ENCODE peak calls at places on chromosomes 3 and 15, in four cellular contexts. U, X, N and H are unnamed samples.

GRCh38 chr15:76199106-76200082 is 111.9 kb downstream of the ETFA start:
- DNase-seq in U (peak), X (no peak), N (no peak), H (no peak)

GRCh38 chr15:41025393-41025792 is 72.1 kb downstream of the CHAC1 start:
- DNase-seq in U (no peak), X (no peak), N (no peak), H (no peak)

GRCh38 chr3:210649-211048 is 14.1 kb downstream of the CHL1 start:
- DNase-seq in U (no peak), X (no peak), N (no peak), H (no peak)

GRCh38 chr3:17014286-17014685 is 129.5 kb downstream of the PLCL2 start:
- DNase-seq in U (no peak), X (no peak), N (no peak), H (no peak)

GRCh38 chr3:33787328-33788009 is 11.0 kb upstream of the PDCD6IP start:
- DNase-seq in U (peak), X (peak), N (peak), H (peak)

GRCh38 chr3:111712294-111713180 is 117.4 kb upstream of the ZBED2 start:
- DNase-seq in U (no peak), X (no peak), N (no peak), H (peak)

GRCh38 chr3:178217479-178217878 is 318.8 kb upstream of the KCNMB2 start:
- DNase-seq in U (no peak), X (no peak), N (no peak), H (no peak)

GRCh38 chr3:171416061-171416460 is 44.1 kb downstream of the TNIK start:
- DNase-seq in U (peak), X (no peak), N (no peak), H (no peak)

GRCh38 chr3:47370887-47371697 is 9.7 kb upstream of the PTPN23 start:
- DNase-seq in U (no peak), X (peak), N (peak), H (peak)

GRCh38 chr3:121871434-121871833 is 22.8 kb upstream of the SLC15A2 start:
- DNase-seq in U (no peak), X (no peak), N (no peak), H (no peak)

GRCh38 chr3:169660709-169661566 is 2.6 kb downstream of the MECOM start:
- DNase-seq in U (peak), X (no peak), N (peak), H (peak)

GRCh38 chr3:136858381-136858780 is 3.6 kb upstream of the NCK1 start:
- DNase-seq in U (no peak), X (no peak), N (no peak), H (no peak)

GRCh38 chr15:60941448-60941847 is 287.7 kb downstream of the RORA start:
- DNase-seq in U (peak), X (no peak), N (no peak), H (no peak)

GRCh38 chr3:108953210-108953609 is 469 bp downstream of the GUCA1C start:
- DNase-seq in U (no peak), X (no peak), N (no peak), H (no peak)

GRCh38 chr15:27095809-27096580 is 125.0 kb downstream of the GABRG3 start:
- DNase-seq in U (no peak), X (no peak), N (no peak), H (no peak)

GRCh38 chr3:71369733-71370391 is 213.7 kb downstream of the FOXP1 start:
- DNase-seq in U (peak), X (no peak), N (no peak), H (no peak)

GRCh38 chr3:94873751-94874150 is 810.9 kb downstream of the NSUN3 start:
- DNase-seq in U (no peak), X (no peak), N (no peak), H (no peak)

GRCh38 chr3:112966633-112967032 is 8.3 kb downstream of the CD200R1 start:
- DNase-seq in U (no peak), X (no peak), N (no peak), H (no peak)

GRCh38 chr15:89912145-89912673 is 543 bp downstream of the ARPIN start:
- DNase-seq in U (no peak), X (no peak), N (peak), H (no peak)

GRCh38 chr15:22873204-22873701 is 34.8 kb downstream of the NIPA2 start:
- DNase-seq in U (peak), X (no peak), N (peak), H (no peak)

GRCh38 chr3:126469479-126469878 is 6.2 kb downstream of the ZXDC start:
- DNase-seq in U (no peak), X (peak), N (no peak), H (no peak)

GRCh38 chr15:50058231-50058630 is 60.8 kb downstream of the ATP8B4 start:
- DNase-seq in U (peak), X (no peak), N (no peak), H (no peak)

GRCh38 chr15:66833372-66833771 is 131.3 kb downstream of the SMAD6 start:
- DNase-seq in U (no peak), X (no peak), N (no peak), H (no peak)

GRCh38 chr3:72820405-72820804 is 27.8 kb downstream of the SHQ1 start:
- DNase-seq in U (peak), X (no peak), N (no peak), H (no peak)

GRCh38 chr3:187783098-187783497 is 37.8 kb upstream of the BCL6 start:
- DNase-seq in U (peak), X (no peak), N (no peak), H (no peak)

GRCh38 chr3:52444860-52445793 is at the start of gene SEMA3G:
- DNase-seq in U (peak), X (peak), N (peak), H (peak)

GRCh38 chr3:113914646-113915045 is 33.2 kb upstream of the ZDHHC23 start:
- DNase-seq in U (peak), X (no peak), N (no peak), H (no peak)

GRCh38 chr15:90564109-90564508 is 34.4 kb downstream of the CRTC3 start:
- DNase-seq in U (no peak), X (peak), N (no peak), H (no peak)

GRCh38 chr15:68389936-68390790 is 41.8 kb downstream of the ITGA11 start:
- DNase-seq in U (peak), X (peak), N (no peak), H (peak)

DNA sequence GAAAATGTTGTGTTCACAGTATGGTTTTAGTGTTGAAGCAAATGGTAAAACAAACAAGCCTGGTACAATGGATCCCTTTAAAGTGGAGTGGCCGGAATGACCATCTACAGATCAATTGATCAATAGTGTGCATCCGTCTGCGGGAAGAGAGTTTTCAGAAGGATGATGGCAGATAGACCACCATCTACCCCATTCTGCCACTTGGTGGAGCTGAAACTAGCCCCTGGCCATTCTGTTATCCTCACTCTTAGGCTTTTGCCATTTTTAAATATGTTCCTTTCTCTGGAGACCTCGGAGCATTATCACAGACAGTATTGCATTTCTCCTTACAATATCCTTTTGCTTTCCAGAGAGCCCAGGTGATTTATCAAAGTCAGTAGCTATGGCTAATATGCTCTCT is 258.9 kb upstream of the CFAP20DC start:
- DNase-seq in U (no peak), X (no peak), N (peak), H (no peak)
- TF ChIP-seq CTCF in U (no peak), X (no peak), N (no peak), H (no peak)

GRCh38 chr3:163039636-163040035 is 1543.0 kb downstream of the OTOL1 start:
- DNase-seq in U (no peak), X (no peak), N (no peak), H (no peak)

GRCh38 chr3:163045945-163046344 is 1549.3 kb downstream of the OTOL1 start:
- DNase-seq in U (no peak), X (no peak), N (no peak), H (no peak)

GRCh38 chr3:163043074-163043473 is 1546.5 kb downstream of the OTOL1 start:
- DNase-seq in U (peak), X (no peak), N (no peak), H (no peak)
- TF ChIP-seq CTCF in U (peak), X (no peak), N (peak), H (no peak)

DNA sequence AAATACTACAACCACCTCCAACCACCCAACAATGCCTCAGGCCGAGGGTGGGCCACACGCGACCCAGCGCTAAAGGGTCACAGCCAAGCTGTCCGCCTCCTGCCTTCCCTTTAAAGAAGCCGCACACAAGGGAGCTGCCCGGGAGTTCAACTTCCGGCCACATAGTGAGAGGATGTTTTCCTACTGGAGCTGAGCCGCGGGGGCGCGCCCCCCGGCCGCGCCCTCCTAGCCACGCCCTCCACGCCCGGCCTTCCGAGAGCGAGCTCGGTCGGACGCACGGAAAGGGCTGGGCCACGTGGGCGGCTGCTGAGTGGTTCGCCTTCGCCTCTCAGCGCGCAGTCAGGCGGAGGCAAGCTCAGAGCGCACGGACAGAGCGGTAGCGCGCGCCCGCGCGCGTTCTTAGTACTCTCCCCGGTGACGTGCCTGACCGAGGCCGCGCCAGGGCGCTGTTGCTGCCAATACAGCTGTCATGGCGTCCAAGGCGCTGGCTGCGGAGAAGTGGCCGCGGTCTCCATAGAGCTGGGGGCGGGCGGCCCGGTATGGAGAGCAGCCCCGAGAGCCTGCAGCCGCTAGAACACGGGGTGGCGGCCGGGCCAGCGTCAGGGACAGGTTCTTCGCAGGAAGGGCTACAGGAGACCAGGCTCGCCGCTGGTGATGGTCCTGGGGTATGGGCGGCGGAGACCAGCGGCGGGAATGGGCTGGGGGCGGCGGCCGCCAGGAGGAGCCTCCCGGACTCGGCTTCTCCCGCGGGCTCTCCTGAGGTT is at the start of gene MINDY2:
- DNase-seq in U (peak), X (peak), N (peak), H (peak)
- TF ChIP-seq CTCF in U (peak), X (peak), N (no peak), H (peak)

DNA sequence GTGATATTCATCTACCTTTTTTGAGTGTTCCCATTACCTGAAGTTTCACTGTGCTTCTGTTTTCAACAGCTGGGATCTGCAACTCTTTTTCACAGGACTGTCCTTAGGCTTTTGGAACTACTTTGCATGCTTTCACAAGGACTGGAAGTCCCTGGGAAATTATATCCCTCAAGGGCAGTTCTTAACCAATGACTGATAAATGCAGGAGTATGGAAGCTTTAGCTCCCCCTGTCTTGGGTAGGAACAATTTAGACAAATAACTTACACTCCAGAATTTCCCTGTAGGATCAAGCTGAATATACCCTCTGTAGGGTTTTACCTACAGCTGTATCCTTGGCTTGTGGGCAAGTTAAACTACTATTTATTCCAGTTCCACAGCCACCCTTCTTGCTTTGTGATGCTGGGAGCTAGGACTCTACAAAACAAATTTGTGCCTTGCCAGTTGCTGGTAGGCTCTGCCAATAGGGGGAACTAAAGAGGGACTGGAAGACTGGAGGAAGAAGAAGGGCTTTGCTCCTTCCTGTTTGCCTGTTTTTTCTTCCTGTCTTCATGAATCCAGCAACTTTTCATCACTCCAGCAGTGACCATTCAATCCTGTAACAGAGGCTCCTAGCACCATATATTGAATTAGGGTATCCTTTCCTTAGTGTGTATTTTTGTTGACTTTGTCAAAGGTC is 6.8 kb upstream of the ZNF280D start:
- DNase-seq in U (no peak), X (no peak), N (no peak), H (peak)
- TF ChIP-seq CTCF in U (no peak), X (no peak), N (peak), H (peak)

GRCh38 chr15:63000706-63001105 is 41.8 kb upstream of the TPM1 start:
- DNase-seq in U (no peak), X (no peak), N (no peak), H (no peak)

GRCh38 chr15:63008333-63009049 is 34.1 kb upstream of the TPM1 start:
- DNase-seq in U (no peak), X (no peak), N (no peak), H (no peak)

GRCh38 chr15:62999923-63000484 is 42.5 kb upstream of the TPM1 start:
- DNase-seq in U (no peak), X (no peak), N (no peak), H (no peak)

GRCh38 chr15:63006032-63006878 is 36.3 kb upstream of the TPM1 start:
- DNase-seq in U (no peak), X (no peak), N (no peak), H (no peak)

GRCh38 chr15:63003836-63004610 is 38.5 kb upstream of the TPM1 start:
- DNase-seq in U (no peak), X (no peak), N (no peak), H (no peak)
- TF ChIP-seq CTCF in U (peak), X (no peak), N (no peak), H (no peak)

GRCh38 chr3:39467394-39468107 is at the start of gene MOBP:
- DNase-seq in U (no peak), X (no peak), N (no peak), H (no peak)

GRCh38 chr3:39468108-39468436 is 592 bp downstream of the MOBP start:
- DNase-seq in U (no peak), X (no peak), N (no peak), H (no peak)

GRCh38 chr3:39469945-39470344 is 2.5 kb downstream of the MOBP start:
- DNase-seq in U (no peak), X (no peak), N (no peak), H (no peak)

GRCh38 chr3:39469258-39469657 is 1.8 kb downstream of the MOBP start:
- DNase-seq in U (no peak), X (no peak), N (no peak), H (no peak)

GRCh38 chr3:39466988-39467387 is 492 bp upstream of the MOBP start:
- DNase-seq in U (no peak), X (no peak), N (no peak), H (no peak)
- TF ChIP-seq CTCF in U (no peak), X (no peak), N (no peak), H (no peak)

GRCh38 chr3:129003578-129004112 is 2.5 kb downstream of the EFCC1 start:
- DNase-seq in U (no peak), X (no peak), N (peak), H (peak)
- TF ChIP-seq CTCF in U (no peak), X (no peak), N (no peak), H (no peak)

GRCh38 chr15:59290311-59291213 is 82.1 kb downstream of the MYO1E start:
- DNase-seq in U (no peak), X (peak), N (no peak), H (no peak)
- TF ChIP-seq CTCF in U (no peak), X (peak), N (no peak), H (no peak)

DNA sequence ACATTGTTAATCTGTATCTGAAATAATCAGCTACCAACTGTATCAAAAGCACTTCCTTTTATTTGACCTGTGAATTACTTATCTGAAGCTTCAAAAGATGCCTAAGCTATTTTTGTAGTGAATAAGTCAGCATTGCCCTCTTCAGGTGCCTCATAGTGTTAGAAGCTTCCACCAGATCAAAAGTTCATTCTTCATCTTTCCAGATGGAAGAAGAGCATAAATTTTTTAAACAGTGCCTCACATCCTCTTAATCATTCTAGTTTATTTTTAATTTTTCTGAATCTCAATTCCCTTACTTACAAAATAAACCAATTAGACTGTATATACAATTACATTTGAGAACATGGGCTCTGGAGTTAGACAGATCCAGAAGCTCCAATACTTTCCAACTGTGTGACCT is 65.0 kb downstream of the MYO5A start:
- DNase-seq in U (peak), X (no peak), N (no peak), H (no peak)
- TF ChIP-seq CTCF in U (no peak), X (peak), N (no peak), H (peak)

DNA sequence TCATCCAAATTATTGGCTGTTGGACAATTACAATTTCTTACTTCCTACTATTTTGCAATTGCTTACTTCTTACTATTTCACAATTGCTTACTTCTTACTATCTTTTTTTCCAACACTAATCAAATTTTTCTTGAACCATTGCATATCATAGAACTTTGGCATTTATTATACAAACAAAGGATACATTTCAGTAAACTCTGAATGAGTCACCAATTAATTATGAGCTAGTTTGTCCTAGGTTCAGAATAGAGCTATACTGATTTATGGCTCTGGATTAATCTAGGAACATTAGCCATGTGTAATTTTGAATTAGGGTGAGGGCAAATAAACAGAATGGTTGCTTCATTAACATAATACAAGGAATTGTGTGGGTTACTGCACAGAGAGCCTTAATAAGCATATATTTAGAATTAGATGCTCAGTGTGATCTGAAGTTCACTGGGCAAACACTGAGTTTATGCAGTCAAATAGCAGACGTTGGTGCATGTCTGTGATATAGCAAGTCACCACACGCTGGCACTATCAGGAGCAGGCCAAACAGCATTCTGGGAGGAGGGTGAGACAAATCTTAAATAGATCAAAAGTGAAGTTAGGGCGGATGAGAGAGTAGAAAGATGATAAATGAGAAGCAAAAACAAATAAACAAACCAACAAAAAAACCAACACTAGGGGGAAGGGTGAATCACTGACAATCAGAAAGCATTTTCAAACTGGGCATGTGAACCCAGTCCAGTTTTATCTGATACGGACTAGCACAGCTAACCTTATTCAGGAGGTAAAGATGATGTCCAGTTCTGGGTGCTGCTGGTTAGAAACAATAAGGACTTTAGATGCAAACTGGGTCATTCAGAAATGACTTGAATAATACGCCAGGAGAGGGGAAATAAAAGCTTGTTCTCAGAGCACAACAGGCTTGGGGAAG is 21.4 kb downstream of the GABRR3 start:
- DNase-seq in U (peak), X (no peak), N (no peak), H (no peak)
- TF ChIP-seq CTCF in U (no peak), X (no peak), N (no peak), H (no peak)